ENCODE peak calls at places on chromosomes 5 and 9, in six cellular contexts. T is neural crest cell, C is PC-9, Z is GM20000, B is astrocyte of the spinal cord, R is tibial nerve. Y is an unnamed sample.

GRCh38 chr5:16057277-16057676 is 122.3 kb downstream of the MARCHF11 start:
- DNase-seq in T (no peak), C (no peak), Z (no peak), B (no peak), R (no peak), Y (no peak)

GRCh38 chr5:2223303-2223702 is 340.6 kb upstream of the IRX4 start:
- DNase-seq in T (no peak), C (no peak), Z (no peak), B (no peak), R (no peak), Y (no peak)

GRCh38 chr5:82793808-82794419 is 283.3 kb downstream of the TMEM167A start:
- DNase-seq in T (peak; percentile 36), C (peak; percentile 3), Z (no peak), B (peak; percentile 18), R (no peak), Y (no peak)

GRCh38 chr9:129312251-129312650 is 134.2 kb upstream of the IER5L start:
- DNase-seq in T (no peak), C (no peak), Z (no peak), B (no peak), R (peak; percentile 4), Y (no peak)

GRCh38 chr5:149261246-149261645 is 10.4 kb upstream of the AFAP1L1 start:
- DNase-seq in T (no peak), C (no peak), Z (no peak), B (no peak), R (no peak), Y (no peak)

GRCh38 chr9:121839726-121840500 is 188.5 kb downstream of the DAB2IP start:
- DNase-seq in T (no peak), C (no peak), Z (peak; percentile 56), B (no peak), R (no peak), Y (no peak)

GRCh38 chr5:44697025-44697424 is 111.7 kb upstream of the MRPS30 start:
- DNase-seq in T (no peak), C (no peak), Z (no peak), B (no peak), R (no peak), Y (no peak)

GRCh38 chr5:167861134-167861930 is 430.1 kb upstream of the WWC1 start:
- DNase-seq in T (peak; percentile 38), C (peak; percentile 2), Z (no peak), B (peak; percentile 15), R (no peak), Y (no peak)

GRCh38 chr5:179759961-179760541 is 27.4 kb downstream of the MAML1 start:
- DNase-seq in T (no peak), C (peak; percentile 31), Z (peak; percentile 57), B (no peak), R (no peak), Y (no peak)

GRCh38 chr5:124633209-124633608 is 113.2 kb downstream of the ZNF608 start:
- DNase-seq in T (no peak), C (no peak), Z (no peak), B (no peak), R (no peak), Y (no peak)

GRCh38 chr5:146947181-146947941 is 68.8 kb upstream of the PPP2R2B start:
- DNase-seq in T (peak; percentile 11), C (no peak), Z (no peak), B (no peak), R (no peak), Y (peak; percentile 35)

GRCh38 chr5:17665836-17666235 is 31.6 kb downstream of the TAF11L14 start:
- DNase-seq in T (no peak), C (no peak), Z (no peak), B (no peak), R (no peak), Y (no peak)

GRCh38 chr5:180315762-180316212 is 23.9 kb upstream of the MAPK9 start:
- DNase-seq in T (peak; percentile 70), C (peak; percentile 73), Z (peak; percentile 82), B (peak; percentile 49), R (peak; percentile 33), Y (peak; percentile 80)

GRCh38 chr5:132877938-132878337 is 4.5 kb downstream of the LEAP2 start:
- DNase-seq in T (no peak), C (no peak), Z (no peak), B (peak; percentile 46), R (no peak), Y (no peak)

GRCh38 chr9:72315510-72316287 is 49.3 kb downstream of the ZFAND5 start:
- DNase-seq in T (no peak), C (peak; percentile 68), Z (no peak), B (peak; percentile 94), R (peak; percentile 49), Y (no peak)

GRCh38 chr9:127214421-127215265 is 49.9 kb upstream of the GARNL3 start:
- DNase-seq in T (peak; percentile 53), C (peak; percentile 75), Z (peak; percentile 77), B (peak; percentile 55), R (no peak), Y (peak; percentile 76)

GRCh38 chr5:56200856-56201638 is 32.1 kb downstream of the ANKRD55 start:
- DNase-seq in T (peak; percentile 25), C (peak; percentile 58), Z (peak; percentile 78), B (peak; percentile 78), R (no peak), Y (peak; percentile 22)

GRCh38 chr9:281753-282645 is 67.3 kb downstream of the DOCK8 start:
- DNase-seq in T (no peak), C (no peak), Z (peak; percentile 13), B (no peak), R (no peak), Y (no peak)

GRCh38 chr5:93421987-93422391 is 159.0 kb downstream of the NR2F1-AS1 start:
- DNase-seq in T (no peak), C (no peak), Z (no peak), B (peak; percentile 43), R (no peak), Y (no peak)

GRCh38 chr5:134526483-134527155 is 1.1 kb downstream of the JADE2 start:
- DNase-seq in T (peak; percentile 57), C (peak; percentile 82), Z (peak; percentile 87), B (no peak), R (peak; percentile 69), Y (peak; percentile 78)

GRCh38 chr5:663436-664342 is 29.5 kb downstream of the TPPP start:
- DNase-seq in T (no peak), C (peak; percentile 48), Z (no peak), B (no peak), R (no peak), Y (peak; percentile 19)

GRCh38 chr9:38768351-38768761 is 48.4 kb upstream of the FAM240B start:
- DNase-seq in T (no peak), C (no peak), Z (no peak), B (no peak), R (no peak), Y (no peak)

GRCh38 chr9:133058550-133059320 is 3.0 kb upstream of the CEL start:
- DNase-seq in T (no peak), C (no peak), Z (peak; percentile 66), B (no peak), R (no peak), Y (no peak)

GRCh38 chr5:171418982-171419662 is at the start of gene FGF18:
- DNase-seq in T (peak; percentile 60), C (peak; percentile 69), Z (peak; percentile 81), B (peak; percentile 70), R (no peak), Y (peak; percentile 85)

GRCh38 chr5:76473676-76474075 is 70.6 kb downstream of the IQGAP2 start:
- DNase-seq in T (no peak), C (no peak), Z (peak; percentile 21), B (no peak), R (no peak), Y (no peak)

GRCh38 chr9:23598994-23599393 is 227.0 kb downstream of the ELAVL2 start:
- DNase-seq in T (no peak), C (no peak), Z (no peak), B (no peak), R (no peak), Y (no peak)

GRCh38 chr9:73050887-73051550 is 98.2 kb upstream of the ALDH1A1 start:
- DNase-seq in T (no peak), C (no peak), Z (no peak), B (no peak), R (no peak), Y (peak; percentile 45)

GRCh38 chr9:70406446-70406862 is 8.0 kb downstream of the KLF9 start:
- DNase-seq in T (no peak), C (no peak), Z (peak; percentile 57), B (peak; percentile 52), R (no peak), Y (no peak)

GRCh38 chr5:67308988-67309688 is 112.5 kb upstream of the CD180 start:
- DNase-seq in T (no peak), C (no peak), Z (no peak), B (no peak), R (no peak), Y (no peak)

GRCh38 chr9:22228542-22228941 is 218.1 kb upstream of the DMRTA1 start:
- DNase-seq in T (no peak), C (no peak), Z (no peak), B (no peak), R (no peak), Y (no peak)
- TF ChIP-seq CTCF in T (peak; percentile 41), C (peak; percentile 48), Z (no peak), B (peak; percentile 31), R (no peak), Y (no peak)

GRCh38 chr5:163913548-163913947 is 408.1 kb downstream of the MAT2B start:
- DNase-seq in T (no peak), C (no peak), Z (no peak), B (no peak), R (no peak), Y (no peak)
- TF ChIP-seq CTCF in T (peak; percentile 30), C (no peak), Z (no peak), B (peak; percentile 5), R (no peak), Y (no peak)

DNA sequence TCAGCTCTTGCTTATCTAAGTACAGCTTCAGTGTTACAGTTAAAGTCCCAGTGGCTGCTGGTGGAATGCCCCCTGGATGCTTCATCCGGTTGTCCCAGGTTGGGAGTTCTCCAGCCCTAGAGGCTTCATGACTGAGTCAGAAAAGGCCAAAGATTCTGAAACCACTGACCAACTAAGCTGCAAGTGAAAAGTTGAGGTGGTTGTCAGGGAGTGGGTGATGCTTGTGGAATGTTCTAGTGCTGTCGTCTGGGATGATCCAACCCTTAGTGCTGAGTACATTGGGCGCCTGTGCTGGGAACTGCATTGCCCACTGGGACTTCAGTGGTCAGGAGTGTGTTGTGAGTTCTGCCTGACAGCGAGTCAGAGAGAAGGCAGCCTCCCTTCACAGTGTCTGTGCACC is 57.3 kb downstream of the MTRR start:
- DNase-seq in T (no peak), C (no peak), Z (no peak), B (peak; percentile 96), R (no peak), Y (no peak)
- TF ChIP-seq CTCF in T (no peak), C (no peak), Z (no peak), B (no peak), R (no peak), Y (no peak)

GRCh38 chr9:36136894-36137391 is 410 bp downstream of the GLIPR2 start:
- DNase-seq in T (no peak), C (no peak), Z (no peak), B (no peak), R (no peak), Y (peak; percentile 36)
- TF ChIP-seq CTCF in T (no peak), C (no peak), Z (no peak), B (no peak), R (no peak), Y (no peak)

Y was measured in glutamatergic neuron.